ENCODE peak calls at places on chromosomes 11 and 22, in five cellular contexts. V is sigmoid colon, N is K562, Y is HepG2, E is GM23338. F is an unnamed sample.

GRCh38 chr22:27504854-27505253 is 296.7 kb downstream of the MN1 start:
- DNase-seq in Y (no peak), N (no peak), V (no peak), E (no peak), F (no peak)

GRCh38 chr11:2271077-2271326 is 614 bp upstream of the ASCL2 start:
- DNase-seq in E (peak), V (peak), N (peak), Y (no peak), F (peak)

GRCh38 chr11:93225642-93226041 is 27.9 kb upstream of the SLC36A4 start:
- DNase-seq in Y (no peak), E (peak), N (no peak), V (no peak), F (no peak)

GRCh38 chr11:85822814-85823213 is 11.9 kb upstream of the SYTL2 start:
- DNase-seq in Y (no peak), N (no peak), V (no peak), E (no peak), F (no peak)

GRCh38 chr22:22464541-22465054 is 43.9 kb downstream of the ZNF280B start:
- DNase-seq in N (no peak), V (no peak), Y (no peak), E (no peak), F (no peak)

GRCh38 chr11:113553235-113553634 is 78.0 kb upstream of the DRD2 start:
- DNase-seq in E (peak), N (no peak), Y (no peak), V (no peak), F (no peak)

GRCh38 chr11:124897681-124898680 is at the start of gene ROBO4:
- DNase-seq in E (no peak), Y (peak), V (peak), N (no peak), F (no peak)

GRCh38 chr11:125376856-125377255 is 119.2 kb downstream of the FEZ1 start:
- DNase-seq in N (no peak), E (no peak), V (no peak), Y (no peak), F (no peak)

GRCh38 chr22:30196141-30196866 is 50.3 kb downstream of the LIF start:
- DNase-seq in N (peak), E (peak), V (peak), Y (peak), F (peak)

GRCh38 chr11:103532133-103532788 is 423.0 kb downstream of the DYNC2H1 start:
- DNase-seq in N (no peak), V (no peak), E (no peak), Y (no peak), F (no peak)

GRCh38 chr11:61961570-61962212 is 5.7 kb downstream of the FTH1 start:
- DNase-seq in Y (peak), N (no peak), V (peak), E (no peak), F (peak)

GRCh38 chr11:118168316-118168715 is 8.1 kb downstream of the SCN2B start:
- DNase-seq in Y (no peak), N (no peak), V (no peak), E (no peak), F (no peak)

GRCh38 chr22:41230399-41230785 is 10.3 kb downstream of the CHADL start:
- DNase-seq in Y (no peak), V (no peak), E (no peak), N (no peak), F (no peak)

GRCh38 chr11:10969387-10969786 is 111.5 kb upstream of the ZBED5 start:
- DNase-seq in Y (no peak), E (no peak), V (no peak), N (no peak), F (no peak)

GRCh38 chr11:129230006-129230405 is 37.9 kb upstream of the ARHGAP32 start:
- DNase-seq in N (no peak), E (no peak), V (no peak), Y (no peak), F (no peak)

GRCh38 chr11:10298342-10298741 is 4.3 kb upstream of the SBF2 start:
- DNase-seq in E (no peak), N (no peak), Y (peak), V (no peak), F (no peak)

GRCh38 chr22:17779286-17780115 is 5.2 kb upstream of the BID start:
- DNase-seq in Y (no peak), E (no peak), N (peak), V (no peak), F (no peak)

GRCh38 chr22:43222281-43222680 is 35.3 kb upstream of the TTLL12 start:
- DNase-seq in V (no peak), N (peak), E (no peak), Y (no peak), F (no peak)
- TF ChIP-seq POLR2AphosphoS5 in V (no peak), N (no peak), E (no peak), Y (no peak), F (no peak)

GRCh38 chr22:46090051-46090591 is 60.2 kb upstream of the PPARA start:
- DNase-seq in E (no peak), N (no peak), Y (no peak), V (peak), F (peak)
- H3K4me3 ChIP-seq in E (no peak), N (no peak), Y (no peak), V (peak), F (no peak)

GRCh38 chr22:49971232-49972162 is 10.9 kb downstream of the PIM3 start:
- DNase-seq in N (peak), Y (no peak), E (peak), V (peak), F (peak)
- TF ChIP-seq POLR2AphosphoS5 in N (peak), Y (no peak), E (no peak), V (no peak), F (peak)

GRCh38 chr11:111539426-111540113 is 950 bp upstream of the LAYN start:
- DNase-seq in Y (no peak), E (no peak), V (no peak), N (no peak), F (no peak)
- H3K4me3 ChIP-seq in Y (no peak), E (peak), V (peak), N (no peak), F (no peak)

DNA sequence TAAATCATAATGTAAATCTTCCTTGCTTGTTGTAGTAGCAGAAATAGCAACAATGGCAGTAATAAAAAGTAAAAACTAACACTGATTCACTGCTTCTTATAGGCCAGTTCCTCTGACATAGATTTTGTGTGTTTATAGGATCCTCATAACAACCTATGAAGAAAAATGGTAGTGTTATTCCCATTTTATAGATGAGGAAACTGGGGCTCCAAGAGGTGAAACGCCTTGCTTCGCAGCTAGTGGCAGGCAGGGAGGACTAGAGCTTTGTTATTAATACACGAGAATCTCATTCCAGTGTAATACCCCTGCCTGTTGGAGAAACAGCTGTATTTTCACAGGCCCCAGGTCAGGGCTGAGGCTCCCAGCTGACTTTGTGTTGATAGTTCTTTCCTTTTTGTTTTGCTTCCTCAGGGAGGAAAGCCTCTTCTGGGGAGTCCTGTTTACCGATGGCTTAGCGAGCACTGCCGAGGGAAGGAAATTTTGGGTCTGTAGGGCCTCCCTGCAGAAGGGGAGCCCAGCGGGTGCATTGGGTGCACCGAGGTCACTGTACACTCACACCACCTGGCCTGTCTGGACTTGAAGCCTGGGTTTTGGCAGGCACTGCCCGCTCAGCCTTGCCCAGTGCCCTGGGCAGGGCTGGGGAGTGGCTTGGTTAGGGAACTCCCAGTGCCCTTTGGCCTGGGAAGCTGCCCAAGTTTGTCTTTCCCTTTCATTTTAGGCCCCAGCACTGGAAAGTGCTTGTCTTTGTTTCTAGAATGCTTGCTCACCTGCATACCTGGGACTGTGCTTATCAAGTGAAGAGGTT is 13.5 kb downstream of the KIAA1671 start:
- DNase-seq in Y (peak), V (no peak), E (no peak), N (no peak), F (peak)
- TF ChIP-seq POLR2AphosphoS5 in Y (no peak), V (no peak), E (no peak), N (no peak), F (peak)

GRCh38 chr11:68099474-68100405 is 21.4 kb downstream of the CHKA start:
- DNase-seq in V (no peak), E (peak), Y (peak), N (peak), F (peak)
- H3K4me3 ChIP-seq in V (no peak), E (no peak), Y (no peak), N (peak), F (no peak)

GRCh38 chr22:29148036-29148435 is 57.7 kb upstream of the EMID1 start:
- DNase-seq in E (no peak), N (no peak), Y (no peak), V (peak), F (no peak)

GRCh38 chr22:29148826-29149225 is 56.9 kb upstream of the EMID1 start:
- DNase-seq in E (no peak), N (no peak), V (peak), Y (no peak), F (no peak)

GRCh38 chr22:29151316-29151715 is 54.4 kb upstream of the EMID1 start:
- DNase-seq in E (no peak), V (peak), Y (no peak), N (no peak), F (no peak)

GRCh38 chr22:29150701-29151100 is 55.0 kb upstream of the EMID1 start:
- DNase-seq in Y (no peak), N (no peak), E (no peak), V (peak), F (no peak)

DNA sequence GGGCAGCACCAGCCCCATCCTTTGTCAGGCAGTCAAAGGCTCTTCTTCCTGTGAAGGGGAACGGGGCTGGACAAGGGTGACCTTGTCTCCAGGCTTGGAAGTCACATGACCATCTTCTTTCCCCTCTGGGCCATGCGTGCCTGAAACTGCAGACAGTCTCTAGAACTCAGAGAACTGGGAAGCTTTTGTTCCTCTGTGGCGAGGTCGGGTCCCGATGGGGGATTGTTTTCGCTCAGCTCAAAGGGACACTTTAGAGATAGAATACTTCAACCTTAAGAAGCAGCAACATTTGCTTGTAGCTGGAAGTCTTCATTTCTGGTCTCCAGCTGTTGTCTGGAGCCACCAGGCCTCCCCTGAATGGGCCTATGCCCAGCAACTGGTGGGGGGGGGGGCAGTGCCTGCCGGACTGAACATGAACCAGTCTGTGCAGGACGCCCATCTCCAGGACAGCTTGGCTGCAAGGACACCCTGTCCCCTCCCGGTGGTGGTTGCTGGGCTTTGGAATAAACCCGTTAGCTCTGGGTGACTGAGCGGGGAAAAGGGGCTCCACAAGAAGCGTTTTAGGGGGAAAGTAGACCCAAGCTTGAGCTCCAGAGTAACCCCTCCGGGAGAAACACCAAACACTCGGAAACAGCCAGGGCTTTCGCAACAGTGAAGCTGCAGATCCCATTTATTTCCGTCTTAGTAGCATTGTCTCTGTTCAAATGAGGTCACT is 55.7 kb upstream of the EMID1 start:
- DNase-seq in Y (peak), V (peak), E (no peak), N (no peak), F (no peak)
- TF ChIP-seq POLR2AphosphoS5 in Y (no peak), V (no peak), E (no peak), N (no peak), F (no peak)

DNA sequence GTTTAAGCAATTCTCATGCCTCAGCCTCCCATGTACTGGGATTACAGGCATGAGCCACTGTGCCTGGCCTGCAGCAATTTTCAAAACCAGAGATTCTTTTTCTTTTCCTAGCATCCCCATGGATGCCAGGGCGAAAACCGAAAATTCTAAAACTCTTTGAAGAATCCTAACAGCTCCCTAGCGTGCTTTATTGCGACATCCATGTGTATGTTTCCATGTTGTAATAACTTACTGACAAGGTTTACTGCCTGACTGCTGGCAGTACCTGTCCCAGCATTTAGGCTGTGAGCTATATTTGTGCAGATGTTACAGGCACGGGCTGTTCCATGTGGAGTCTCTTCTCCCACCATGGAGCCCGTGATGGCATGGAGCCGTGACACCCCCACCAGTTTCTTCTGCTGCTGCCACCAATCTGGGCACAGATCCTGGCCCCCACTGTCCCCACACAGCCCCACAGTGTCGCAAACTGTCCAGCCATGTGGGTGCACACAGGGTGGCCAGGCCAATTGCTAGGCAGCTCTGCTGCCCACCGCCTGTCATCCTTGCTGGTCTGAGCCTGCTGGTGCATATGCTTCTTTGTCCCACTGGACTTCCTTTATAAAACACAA is 7.1 kb upstream of the TAB1 start:
- DNase-seq in Y (peak), N (no peak), E (no peak), V (no peak), F (no peak)
- H3K4me3 ChIP-seq in Y (no peak), N (no peak), E (no peak), V (no peak), F (no peak)

F was measured in transverse colon.